ENCODE peak calls at places on chromosomes 1 and 21, in seven cellular contexts. S, E, Q, A, P, T and N are unnamed samples.

GRCh38 chr1:238652346-238652968 is 733.9 kb upstream of the CHRM3 start:
- DNase-seq in S (no peak), E (no peak), Q (no peak), A (peak; percentile 92), P (no peak), T (no peak), N (no peak)

GRCh38 chr1:210883821-210884220 is 250.1 kb downstream of the KCNH1 start:
- DNase-seq in S (no peak), E (no peak), Q (no peak), A (peak; percentile 73), P (no peak), T (no peak), N (no peak)

GRCh38 chr21:42213082-42213774 is 5.7 kb upstream of the ABCG1 start:
- DNase-seq in S (no peak), E (no peak), Q (no peak), A (no peak), P (no peak), T (no peak), N (no peak)

GRCh38 chr1:168466703-168467081 is 77.1 kb downstream of the XCL2 start:
- DNase-seq in S (no peak), E (no peak), Q (no peak), A (no peak), P (no peak), T (no peak), N (no peak)

GRCh38 chr1:200659269-200659668 is 10.4 kb downstream of the DDX59 start:
- DNase-seq in S (no peak), E (no peak), Q (no peak), A (no peak), P (no peak), T (no peak), N (no peak)

GRCh38 chr1:235918032-235918431 is 51.3 kb upstream of the LYST start:
- DNase-seq in S (no peak), E (no peak), Q (no peak), A (no peak), P (no peak), T (no peak), N (no peak)

GRCh38 chr1:73273886-73274285 is 924.1 kb downstream of the LRRIQ3 start:
- DNase-seq in S (no peak), E (no peak), Q (no peak), A (no peak), P (no peak), T (no peak), N (no peak)

GRCh38 chr1:1979482-1980165 is 24.0 kb downstream of the CFAP74 start:
- DNase-seq in S (no peak), E (no peak), Q (no peak), A (no peak), P (no peak), T (no peak), N (no peak)

GRCh38 chr1:38919075-38919474 is 22.6 kb downstream of the RHBDL2 start:
- DNase-seq in S (no peak), E (no peak), Q (no peak), A (no peak), P (peak; percentile 27), T (peak; percentile 31), N (no peak)

GRCh38 chr1:7120863-7121621 is 335.8 kb downstream of the CAMTA1 start:
- DNase-seq in S (no peak), E (no peak), Q (no peak), A (peak; percentile 56), P (no peak), T (no peak), N (no peak)